ENCODE peak calls at places on chromosomes 5 and 9, in ten cellular contexts. I is RCC 7860, S is GM19239, F is aorta, T is T-helper 1 cell, B is head of caudate nucleus, C is spleen, P is GM06990, Q is fibroblast of lung, X is cardiac fibroblast. M is an unnamed sample.

GRCh38 chr9:129136446-129137049 is 25.3 kb downstream of the PTPA start:
- DNase-seq in F (no peak), C (no peak), Q (no peak), B (no peak), I (no peak), S (no peak), P (no peak), X (no peak), T (no peak), M (no peak)

GRCh38 chr9:97895695-97896332 is 26.5 kb downstream of the TRMO start:
- DNase-seq in Q (no peak), C (no peak), X (peak; percentile 16), T (no peak), S (no peak), P (no peak), B (no peak), I (peak; percentile 17), F (no peak), M (no peak)

GRCh38 chr5:176492431-176492830 is 44.2 kb downstream of the FAF2 start:
- DNase-seq in T (no peak), C (no peak), S (no peak), P (no peak), X (no peak), F (no peak), I (no peak), B (no peak), Q (no peak), M (no peak)

GRCh38 chr9:33620738-33621439 is 96.8 kb downstream of the ANKRD18B start:
- DNase-seq in T (no peak), B (no peak), X (peak; percentile 62), P (no peak), C (no peak), Q (peak; percentile 68), S (no peak), I (peak; percentile 31), F (no peak), M (no peak)

GRCh38 chr9:70466976-70467551 is 52.6 kb upstream of the KLF9 start:
- DNase-seq in S (no peak), C (no peak), X (peak; percentile 77), Q (peak; percentile 62), I (peak; percentile 68), P (no peak), T (no peak), B (no peak), F (no peak), M (peak; percentile 56)

GRCh38 chr5:117803533-117803932 is 1184.8 kb downstream of the DTWD2 start:
- DNase-seq in P (no peak), I (no peak), Q (peak; percentile 49), C (no peak), F (no peak), X (peak; percentile 46), T (no peak), S (no peak), B (no peak), M (no peak)

GRCh38 chr5:16179936-16180788 is 571 bp upstream of the MARCHF11 start:
- DNase-seq in S (no peak), T (no peak), B (no peak), I (no peak), F (peak; percentile 70), Q (no peak), P (no peak), C (no peak), X (no peak), M (no peak)

GRCh38 chr5:16508730-16509531 is 43.3 kb upstream of the ZNF622 start:
- DNase-seq in B (no peak), P (no peak), Q (no peak), C (no peak), S (no peak), T (no peak), X (no peak), F (no peak), I (peak; percentile 76), M (peak; percentile 92)